ENCODE peak calls at places on chromosome 6, in eight cellular contexts. W, Z, O, I, G, F, R and M are unnamed samples.

GRCh38 chr6:5851261-5851757 is 155.4 kb downstream of the NRN1 start:
- DNase-seq in W (peak; percentile 83), Z (no peak), O (peak; percentile 91), I (no peak), G (no peak), F (peak; percentile 39), R (no peak), M (peak; percentile 39)

GRCh38 chr6:162459985-162460384 is 267.6 kb downstream of the PRKN start:
- DNase-seq in W (no peak), Z (no peak), O (no peak), I (no peak), G (no peak), F (no peak), R (no peak), M (no peak)

GRCh38 chr6:47403801-47404200 is 73.8 kb upstream of the CD2AP start:
- DNase-seq in W (peak; percentile 57), Z (no peak), O (no peak), I (no peak), G (no peak), F (no peak), R (no peak), M (no peak)

GRCh38 chr6:167970236-167970635 is 27.2 kb upstream of the KIF25 start:
- DNase-seq in W (no peak), Z (no peak), O (no peak), I (no peak), G (no peak), F (no peak), R (no peak), M (no peak)

GRCh38 chr6:111667921-111668320 is 62.2 kb upstream of the TRAF3IP2 start:
- DNase-seq in W (peak; percentile 46), Z (no peak), O (no peak), I (no peak), G (no peak), F (no peak), R (no peak), M (no peak)

GRCh38 chr6:16818992-16819626 is 57.8 kb upstream of the ATXN1 start:
- DNase-seq in W (no peak), Z (no peak), O (no peak), I (peak; percentile 52), G (no peak), F (no peak), R (no peak), M (no peak)

GRCh38 chr6:11323666-11324452 is 91.4 kb upstream of the NEDD9 start:
- DNase-seq in W (peak; percentile 33), Z (peak; percentile 66), O (no peak), I (peak; percentile 59), G (peak; percentile 86), F (no peak), R (no peak), M (no peak)

GRCh38 chr6:120355822-120356221 is 978.5 kb downstream of the TBC1D32 start:
- DNase-seq in W (no peak), Z (peak; percentile 72), O (no peak), I (no peak), G (no peak), F (peak; percentile 55), R (no peak), M (no peak)

GRCh38 chr6:128494440-128494839 is 26.0 kb downstream of the PTPRK start:
- DNase-seq in W (no peak), Z (no peak), O (peak; percentile 53), I (no peak), G (no peak), F (no peak), R (no peak), M (no peak)

GRCh38 chr6:10465633-10466499 is 51.0 kb upstream of the TFAP2A start:
- DNase-seq in W (peak; percentile 76), Z (no peak), O (peak; percentile 93), I (peak; percentile 51), G (peak; percentile 44), F (peak; percentile 44), R (no peak), M (peak; percentile 64)

GRCh38 chr6:105135056-105135455 is 44.8 kb downstream of the POPDC3 start:
- DNase-seq in W (no peak), Z (no peak), O (peak; percentile 36), I (no peak), G (peak; percentile 47), F (peak; percentile 34), R (no peak), M (no peak)

GRCh38 chr6:53869964-53870363 is 75.2 kb downstream of the LRRC1 start:
- DNase-seq in W (peak; percentile 18), Z (no peak), O (no peak), I (no peak), G (no peak), F (no peak), R (no peak), M (no peak)

GRCh38 chr6:60671369-60671768 is 1614.7 kb downstream of the KHDRBS2 start:
- DNase-seq in W (no peak), Z (no peak), O (peak; percentile 52), I (no peak), G (no peak), F (no peak), R (no peak), M (no peak)

GRCh38 chr6:34196116-34196832 is 40.4 kb upstream of the HMGA1 start:
- DNase-seq in W (peak; percentile 86), Z (peak; percentile 76), O (peak; percentile 83), I (peak; percentile 87), G (no peak), F (peak; percentile 51), R (peak; percentile 90), M (peak; percentile 77)

GRCh38 chr6:36493859-36494258 is 51.1 kb downstream of the KCTD20 start:
- DNase-seq in W (no peak), Z (no peak), O (peak; percentile 30), I (no peak), G (peak; percentile 88), F (peak; percentile 29), R (no peak), M (no peak)

GRCh38 chr6:167836722-167837121 is 10.0 kb downstream of the AFDN start:
- DNase-seq in W (no peak), Z (no peak), O (no peak), I (no peak), G (no peak), F (no peak), R (no peak), M (no peak)

GRCh38 chr6:110415297-110415916 is at the start of gene DDO:
- DNase-seq in W (no peak), Z (peak; percentile 98), O (no peak), I (peak; percentile 98), G (peak; percentile 86), F (peak; percentile 61), R (peak; percentile 74), M (peak; percentile 21)

GRCh38 chr6:111417181-111417585 is 65.8 kb downstream of the REV3L start:
- DNase-seq in W (no peak), Z (peak; percentile 40), O (no peak), I (no peak), G (no peak), F (peak; percentile 54), R (no peak), M (no peak)

GRCh38 chr6:15962449-15962764 is 166.5 kb upstream of the MYLIP start:
- DNase-seq in W (no peak), Z (no peak), O (peak; percentile 2), I (no peak), G (no peak), F (peak; percentile 89), R (no peak), M (peak; percentile 47)

GRCh38 chr6:27630727-27631613 is 158.1 kb upstream of the ZNF184 start:
- DNase-seq in W (peak; percentile 84), Z (no peak), O (peak; percentile 92), I (no peak), G (peak; percentile 74), F (peak; percentile 68), R (no peak), M (peak; percentile 59)

GRCh38 chr6:106470316-106470715 is 109.8 kb downstream of the CRYBG1 start:
- DNase-seq in W (no peak), Z (no peak), O (no peak), I (no peak), G (no peak), F (no peak), R (no peak), M (no peak)

GRCh38 chr6:9851541-9852380 is 563.1 kb downstream of the TFAP2A start:
- DNase-seq in W (peak; percentile 14), Z (no peak), O (peak; percentile 86), I (peak; percentile 50), G (no peak), F (peak; percentile 19), R (no peak), M (peak; percentile 16)

GRCh38 chr6:170080169-170080827 is 210.6 kb downstream of the DLL1 start:
- DNase-seq in W (no peak), Z (no peak), O (no peak), I (peak; percentile 31), G (no peak), F (no peak), R (peak; percentile 50), M (no peak)

GRCh38 chr6:24428615-24429014 is 25.9 kb downstream of the MRS2 start:
- DNase-seq in W (no peak), Z (no peak), O (no peak), I (no peak), G (no peak), F (peak; percentile 50), R (no peak), M (peak; percentile 21)
- H3K27ac ChIP-seq in W (peak overlapping the region; percentile 55), Z (no peak overlapping the region), O (peak overlapping the region; percentile 58), I (no peak overlapping the region), G (no peak overlapping the region), F (no peak overlapping the region), R (no peak overlapping the region), M (no peak overlapping the region)

GRCh38 chr6:90497411-90497810 is 89.5 kb downstream of the MAP3K7 start:
- DNase-seq in W (no peak), Z (no peak), O (no peak), I (no peak), G (peak; percentile 31), F (no peak), R (no peak), M (no peak)
- TF ChIP-seq CTCF in W (no peak), Z (no peak), O (peak; percentile 42), I (peak; percentile 24), G (peak; percentile 80), F (no peak), R (no peak), M (no peak)

GRCh38 chr6:144378437-144378836 is 93.3 kb downstream of the UTRN start:
- DNase-seq in W (no peak), Z (peak; percentile 46), O (no peak), I (no peak), G (no peak), F (peak; percentile 15), R (no peak), M (peak; percentile 8)

GRCh38 chr6:144373195-144373594 is 88.1 kb downstream of the UTRN start:
- DNase-seq in W (no peak), Z (no peak), O (no peak), I (no peak), G (no peak), F (no peak), R (no peak), M (peak; percentile 12)

GRCh38 chr6:144379356-144379755 is 94.2 kb downstream of the UTRN start:
- DNase-seq in W (no peak), Z (no peak), O (no peak), I (no peak), G (no peak), F (peak; percentile 61), R (no peak), M (no peak)

GRCh38 chr6:144372611-144373010 is 87.5 kb downstream of the UTRN start:
- DNase-seq in W (no peak), Z (no peak), O (no peak), I (no peak), G (no peak), F (no peak), R (no peak), M (no peak)

GRCh38 chr6:144377586-144377985 is 92.5 kb downstream of the UTRN start:
- DNase-seq in W (no peak), Z (peak; percentile 52), O (no peak), I (no peak), G (no peak), F (peak; percentile 72), R (no peak), M (no peak)
- H3K27ac ChIP-seq in W (peak overlapping the region; percentile 2), Z (no peak overlapping the region), O (no peak overlapping the region), I (no peak overlapping the region), G (no peak overlapping the region), F (peak overlapping the region; percentile 17), R (peak overlapping the region; percentile 55), M (no peak overlapping the region)

GRCh38 chr6:161228911-161229591 is 44.8 kb downstream of the AGPAT4 start:
- DNase-seq in W (peak; percentile 74), Z (no peak), O (no peak), I (no peak), G (no peak), F (peak; percentile 92), R (no peak), M (peak; percentile 56)
- TF ChIP-seq CTCF in W (no peak), Z (no peak), O (no peak), I (no peak), G (no peak), F (no peak), R (no peak), M (no peak)